ENCODE peak calls at places on chromosomes 2 and 18, in ten cellular contexts. T is CD8-positive, alpha-beta T cell; E is uterus; S is thoracic aorta; N is CD4-positive, CD25-positive, alpha-beta regulatory T cell; F is aorta; M is fibroblast of lung; R is sigmoid colon; G is stomach; X is Peyer's patch. L is an unnamed sample. For H3K4me1, the result is how much of the 10 kb centered on the place peaks cover.

GRCh38 chr2:213490087-213490486 is 205.8 kb downstream of the SPAG16 start:
- DNase-seq in T (no peak), E (no peak), S (no peak), N (no peak), F (no peak), M (no peak), R (no peak), G (no peak), X (no peak), L (no peak)

GRCh38 chr2:24482972-24483300 is 8.1 kb upstream of the NCOA1 start:
- DNase-seq in T (no peak), E (no peak), S (no peak), N (no peak), F (no peak), M (no peak), R (no peak), G (no peak), X (no peak), L (no peak)

GRCh38 chr18:49754866-49755265 is 58.5 kb downstream of the ACAA2 start:
- DNase-seq in T (peak), E (no peak), S (no peak), N (no peak), F (no peak), M (peak), R (no peak), G (no peak), X (no peak), L (no peak)

GRCh38 chr18:62790836-62791772 is 75.8 kb downstream of the PHLPP1 start:
- DNase-seq in T (no peak), E (no peak), S (no peak), N (peak), F (no peak), M (peak), R (no peak), G (no peak), X (no peak), L (no peak)

GRCh38 chr2:215969131-215969841 is 44.1 kb downstream of the MREG start:
- DNase-seq in T (no peak), E (no peak), S (no peak), N (no peak), F (no peak), M (peak), R (no peak), G (no peak), X (no peak), L (no peak)

GRCh38 chr2:72361516-72361915 is 213.9 kb upstream of the CYP26B1 start:
- DNase-seq in T (no peak), E (no peak), S (no peak), N (no peak), F (no peak), M (no peak), R (no peak), G (no peak), X (no peak), L (no peak)

GRCh38 chr2:137644689-137645088 is 319.6 kb upstream of the HNMT start:
- DNase-seq in T (no peak), E (no peak), S (no peak), N (no peak), F (no peak), M (no peak), R (no peak), G (no peak), X (no peak), L (no peak)

GRCh38 chr2:17401096-17401495 is 117.1 kb downstream of the RAD51AP2 start:
- DNase-seq in T (no peak), E (no peak), S (no peak), N (no peak), F (no peak), M (no peak), R (no peak), G (no peak), X (no peak), L (no peak)

GRCh38 chr2:238103465-238104070 is 3.4 kb downstream of the ESPNL start:
- DNase-seq in T (peak), E (no peak), S (no peak), N (no peak), F (no peak), M (no peak), R (no peak), G (peak), X (peak), L (peak)

GRCh38 chr2:47888581-47889280 is 17.6 kb downstream of the FBXO11 start:
- DNase-seq in T (no peak), E (no peak), S (no peak), N (peak), F (no peak), M (peak), R (no peak), G (no peak), X (no peak), L (no peak)

GRCh38 chr2:128984855-128985254 is 666.2 kb upstream of the HS6ST1 start:
- DNase-seq in T (no peak), E (no peak), S (no peak), N (no peak), F (no peak), M (no peak), R (no peak), G (no peak), X (no peak), L (no peak)

GRCh38 chr18:70333757-70334156 is 44.9 kb downstream of the SOCS6 start:
- DNase-seq in T (no peak), E (no peak), S (peak), N (no peak), F (no peak), M (peak), R (no peak), G (no peak), X (no peak), L (no peak)

GRCh38 chr2:217631091-217631490 is 371.7 kb downstream of the TNS1 start:
- DNase-seq in T (no peak), E (no peak), S (no peak), N (no peak), F (no peak), M (no peak), R (no peak), G (no peak), X (no peak), L (no peak)

GRCh38 chr2:234444888-234445287 is 52.0 kb downstream of the ARL4C start:
- DNase-seq in T (no peak), E (no peak), S (no peak), N (peak), F (no peak), M (peak), R (no peak), G (no peak), X (peak), L (no peak)

GRCh38 chr2:236947294-236947693 is 138.4 kb upstream of the COPS8 start:
- DNase-seq in T (no peak), E (no peak), S (no peak), N (no peak), F (no peak), M (no peak), R (no peak), G (no peak), X (no peak), L (no peak)

GRCh38 chr18:56639094-56639361 is 636 bp upstream of the TXNL1 start:
- DNase-seq in T (no peak), E (no peak), S (no peak), N (no peak), F (no peak), M (no peak), R (no peak), G (no peak), X (no peak), L (no peak)

GRCh38 chr2:24220534-24221281 is 45.9 kb downstream of the FAM228A start:
- DNase-seq in T (no peak), E (no peak), S (no peak), N (no peak), F (no peak), M (no peak), R (no peak), G (no peak), X (no peak), L (no peak)

GRCh38 chr2:22329097-22329716 is 1055.8 kb upstream of the KLHL29 start:
- DNase-seq in T (no peak), E (no peak), S (no peak), N (no peak), F (no peak), M (no peak), R (no peak), G (no peak), X (no peak), L (no peak)

GRCh38 chr2:190060019-190060418 is 2.5 kb downstream of the MSTN start:
- DNase-seq in T (no peak), E (no peak), S (no peak), N (no peak), F (no peak), M (no peak), R (no peak), G (no peak), X (no peak), L (no peak)

GRCh38 chr18:67265464-67266245 is 250.9 kb downstream of the DSEL start:
- DNase-seq in T (no peak), E (no peak), S (no peak), N (no peak), F (no peak), M (peak), R (no peak), G (no peak), X (no peak), L (no peak)

GRCh38 chr18:9719421-9719981 is 11.4 kb downstream of the RAB31 start:
- DNase-seq in T (no peak), E (peak), S (no peak), N (no peak), F (peak), M (peak), R (peak), G (no peak), X (peak), L (peak)

GRCh38 chr2:175207741-175208438 is 26.4 kb upstream of the ATP5MC3 start:
- DNase-seq in T (no peak), E (no peak), S (no peak), N (no peak), F (no peak), M (no peak), R (no peak), G (peak), X (no peak), L (no peak)

GRCh38 chr2:151777911-151778310 is 43.6 kb upstream of the NEB start:
- DNase-seq in T (no peak), E (no peak), S (no peak), N (no peak), F (no peak), M (peak), R (no peak), G (no peak), X (no peak), L (no peak)

GRCh38 chr2:714005-714741 is 37.0 kb upstream of the TMEM18 start:
- DNase-seq in T (no peak), E (no peak), S (no peak), N (peak), F (no peak), M (peak), R (no peak), G (peak), X (peak), L (no peak)

GRCh38 chr18:68431922-68432198 is 283.0 kb downstream of the TMX3 start:
- DNase-seq in T (no peak), E (no peak), S (no peak), N (no peak), F (no peak), M (no peak), R (no peak), G (no peak), X (no peak), L (no peak)

GRCh38 chr2:73776869-73777519 is 2.9 kb downstream of the DUSP11 start:
- DNase-seq in T (no peak), E (no peak), S (no peak), N (no peak), F (no peak), M (peak), R (no peak), G (no peak), X (no peak), L (no peak)

GRCh38 chr2:194346189-194346588 is 1310.8 kb upstream of the SLC39A10 start:
- DNase-seq in T (no peak), E (no peak), S (no peak), N (no peak), F (no peak), M (no peak), R (no peak), G (no peak), X (no peak), L (no peak)

GRCh38 chr18:3455090-3455640 is 5.2 kb downstream of the TGIF1 start:
- DNase-seq in T (no peak), E (no peak), S (no peak), N (no peak), F (no peak), M (no peak), R (no peak), G (no peak), X (no peak), L (no peak)

GRCh38 chr2:9188823-9189222 is 17.8 kb upstream of the ASAP2 start:
- DNase-seq in T (no peak), E (no peak), S (no peak), N (no peak), F (no peak), M (no peak), R (no peak), G (peak), X (peak), L (no peak)

GRCh38 chr2:3602553-3603339 is 7.8 kb downstream of the COLEC11 start:
- DNase-seq in T (no peak), E (no peak), S (no peak), N (no peak), F (peak), M (no peak), R (peak), G (no peak), X (no peak), L (no peak)

GRCh38 chr2:191006997-191007604 is 6.9 kb downstream of the STAT1 start:
- DNase-seq in T (no peak), E (no peak), S (no peak), N (no peak), F (no peak), M (no peak), R (no peak), G (no peak), X (no peak), L (no peak)

GRCh38 chr2:119523959-119524694 is at the start of gene SCTR:
- DNase-seq in T (no peak), E (no peak), S (no peak), N (no peak), F (no peak), M (no peak), R (no peak), G (peak), X (no peak), L (peak)

GRCh38 chr2:198795419-198795818 is 662.3 kb downstream of the SATB2 start:
- DNase-seq in T (no peak), E (no peak), S (no peak), N (no peak), F (no peak), M (no peak), R (no peak), G (no peak), X (no peak), L (no peak)

GRCh38 chr2:31255911-31256571 is 22.1 kb downstream of the EHD3 start:
- DNase-seq in T (no peak), E (no peak), S (no peak), N (no peak), F (no peak), M (no peak), R (no peak), G (no peak), X (peak), L (no peak)

GRCh38 chr2:27126252-27126710 is 2.7 kb downstream of the ABHD1 start:
- DNase-seq in T (no peak), E (no peak), S (no peak), N (no peak), F (no peak), M (no peak), R (peak), G (no peak), X (no peak), L (no peak)

GRCh38 chr2:27123302-27124150 is at the start of gene ABHD1:
- DNase-seq in T (peak), E (peak), S (no peak), N (peak), F (peak), M (peak), R (peak), G (peak), X (peak), L (peak)

GRCh38 chr2:27125104-27125503 is 1.5 kb downstream of the ABHD1 start:
- DNase-seq in T (no peak), E (no peak), S (no peak), N (no peak), F (no peak), M (no peak), R (no peak), G (no peak), X (no peak), L (no peak)

GRCh38 chr2:27118525-27119329 is at the start of gene CGREF1:
- DNase-seq in T (no peak), E (no peak), S (no peak), N (peak), F (no peak), M (no peak), R (no peak), G (peak), X (peak), L (no peak)

GRCh38 chr2:27122791-27123190 is 824 bp upstream of the ABHD1 start:
- DNase-seq in T (no peak), E (no peak), S (no peak), N (no peak), F (no peak), M (no peak), R (peak), G (no peak), X (no peak), L (no peak)
- H3K4me3 ChIP-seq in T (peak), E (no peak), S (peak), N (peak), F (no peak), M (no peak), R (no peak), G (peak), X (peak), L (peak)

DNA sequence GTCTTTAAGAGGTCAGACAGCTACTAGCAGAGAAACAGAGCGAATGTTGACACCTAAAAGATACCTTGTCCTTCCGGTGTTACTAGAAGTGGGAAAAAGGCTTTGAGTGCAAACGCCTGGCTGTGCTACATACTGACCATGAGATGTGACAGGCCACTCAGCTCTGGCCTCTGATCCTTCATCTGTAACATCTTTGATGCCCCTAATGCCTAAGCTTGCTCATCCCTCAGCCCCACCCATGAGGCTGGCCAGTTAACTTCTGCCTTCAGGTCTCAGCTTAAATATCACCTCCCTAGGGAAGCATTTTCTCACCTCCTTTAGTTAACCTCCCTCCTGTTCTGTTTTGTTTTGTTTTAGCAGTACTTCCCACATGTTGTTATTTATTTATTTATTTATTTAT is 15.9 kb downstream of the EPAS1 start:
- DNase-seq in T (no peak), E (no peak), S (no peak), N (no peak), F (no peak), M (no peak), R (no peak), G (no peak), X (no peak), L (no peak)
- H3K4me1 ChIP-seq in T (under half), E (under half), S (half or more), N (under half), F (under half), M (under half), R (under half), G (half or more), X (under half), L (half or more)

GRCh38 chr2:233264667-233265066 is 13.2 kb downstream of the ATG16L1 start:
- DNase-seq in T (no peak), E (no peak), S (no peak), N (no peak), F (no peak), M (no peak), R (no peak), G (no peak), X (peak), L (no peak)

GRCh38 chr2:233265899-233266431 is 14.5 kb downstream of the ATG16L1 start:
- DNase-seq in T (no peak), E (no peak), S (no peak), N (no peak), F (no peak), M (no peak), R (no peak), G (no peak), X (peak), L (no peak)

GRCh38 chr2:233270366-233270765 is 18.9 kb downstream of the ATG16L1 start:
- DNase-seq in T (no peak), E (no peak), S (no peak), N (peak), F (no peak), M (no peak), R (no peak), G (no peak), X (no peak), L (no peak)

GRCh38 chr2:233266481-233266880 is 15.0 kb downstream of the ATG16L1 start:
- DNase-seq in T (no peak), E (no peak), S (no peak), N (no peak), F (no peak), M (no peak), R (no peak), G (no peak), X (no peak), L (no peak)

GRCh38 chr2:233267516-233268245 is 16.2 kb downstream of the ATG16L1 start:
- DNase-seq in T (peak), E (no peak), S (no peak), N (peak), F (no peak), M (no peak), R (no peak), G (peak), X (peak), L (no peak)
- H3K27ac ChIP-seq in T (peak), E (no peak), S (no peak), N (peak), F (no peak), M (no peak), R (no peak), G (peak), X (peak), L (peak)

DNA sequence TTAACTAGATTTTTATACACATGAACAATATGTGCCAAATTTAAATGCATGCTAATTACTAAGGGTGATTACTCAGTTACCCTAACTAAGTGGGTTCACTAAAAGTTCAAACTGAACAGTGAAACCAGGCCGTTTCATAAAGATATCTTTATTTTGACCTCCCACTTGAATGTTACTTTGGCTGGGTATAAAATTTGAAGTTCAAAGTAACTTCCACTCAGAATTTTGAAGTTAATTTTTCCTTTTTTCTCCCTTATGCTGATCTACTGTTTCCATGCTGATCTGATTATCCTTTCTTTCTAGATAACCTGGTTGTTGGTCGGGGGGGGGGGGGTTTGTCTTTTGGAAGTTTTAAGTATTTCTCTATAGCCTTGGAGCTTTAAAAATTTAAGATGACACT is 25.5 kb upstream of the MAP4K4 start:
- DNase-seq in T (no peak), E (no peak), S (no peak), N (no peak), F (no peak), M (no peak), R (no peak), G (no peak), X (no peak), L (no peak)
- H3K4me3 ChIP-seq in T (no peak), E (no peak), S (no peak), N (no peak), F (no peak), M (no peak), R (no peak), G (no peak), X (no peak), L (no peak)

GRCh38 chr2:105437708-105438103 is 38.9 kb upstream of the FHL2 start:
- DNase-seq in T (no peak), E (no peak), S (no peak), N (no peak), F (no peak), M (peak), R (no peak), G (no peak), X (no peak), L (no peak)
- H3K4me1 ChIP-seq in T (under half), E (under half), S (under half), N (under half), F (under half), M (under half), R (under half), G (under half), X (under half), L (under half)

GRCh38 chr2:144947709-144948037 is 427.8 kb upstream of the ZEB2 start:
- DNase-seq in T (no peak), E (no peak), S (no peak), N (no peak), F (no peak), M (no peak), R (no peak), G (no peak), X (no peak), L (no peak)
- H3K27ac ChIP-seq in T (no peak), E (no peak), S (no peak), N (no peak), F (no peak), M (no peak), R (no peak), G (no peak), X (no peak), L (no peak)

L was measured in upper lobe of right lung.